ENCODE peak calls at places on chromosomes 3 and 15, in eight cellular contexts. N is CD8-positive, alpha-beta memory T cell; O is tibial artery; Z is HL-60; Q is ovary; C is SJSA1; B is astrocyte; A is psoas muscle. W is an unnamed sample. For H3K27me3, the result is how much of the 10 kb centered on the place peaks cover.

GRCh38 chr3:197508511-197508910 is 47.3 kb downstream of the BDH1 start:
- DNase-seq in N (no peak), O (no peak), Z (no peak), Q (no peak), C (no peak), B (no peak), A (no peak), W (no peak)

GRCh38 chr3:107211608-107212007 is 165.6 kb upstream of the CCDC54 start:
- DNase-seq in N (no peak), O (no peak), Z (no peak), Q (no peak), C (no peak), B (no peak), A (no peak), W (no peak)

GRCh38 chr15:75065851-75066509 is 42.6 kb downstream of the PPCDC start:
- DNase-seq in N (no peak), O (no peak), Z (no peak), Q (no peak), C (no peak), B (peak), A (no peak), W (no peak)

GRCh38 chr3:173395412-173396181 is 1.9 kb upstream of the NLGN1 start:
- DNase-seq in N (peak), O (peak), Z (peak), Q (peak), C (peak), B (peak), A (peak), W (peak)

GRCh38 chr15:43880406-43881184 is 53.8 kb downstream of the WDR76 start:
- DNase-seq in N (no peak), O (no peak), Z (no peak), Q (no peak), C (no peak), B (peak), A (no peak), W (no peak)

GRCh38 chr3:105835606-105836005 is 33.2 kb downstream of the CBLB start:
- DNase-seq in N (no peak), O (no peak), Z (no peak), Q (no peak), C (no peak), B (no peak), A (no peak), W (no peak)

GRCh38 chr15:33561967-33562366 is 251.2 kb downstream of the RYR3 start:
- DNase-seq in N (no peak), O (no peak), Z (no peak), Q (no peak), C (no peak), B (no peak), A (no peak), W (no peak)

GRCh38 chr3:116306720-116307119 is 138.6 kb downstream of the LSAMP start:
- DNase-seq in N (no peak), O (no peak), Z (no peak), Q (no peak), C (no peak), B (no peak), A (no peak), W (no peak)

GRCh38 chr3:138862531-138862923 is 27.8 kb upstream of the PIK3CB start:
- DNase-seq in N (no peak), O (no peak), Z (peak), Q (no peak), C (no peak), B (peak), A (no peak), W (no peak)

GRCh38 chr15:70494861-70495571 is 268.3 kb downstream of the UACA start:
- DNase-seq in N (no peak), O (no peak), Z (no peak), Q (no peak), C (peak), B (peak), A (no peak), W (peak)

GRCh38 chr15:64749167-64749566 is 26.2 kb downstream of the RBPMS2 start:
- DNase-seq in N (no peak), O (peak), Z (no peak), Q (no peak), C (no peak), B (peak), A (peak), W (peak)

GRCh38 chr15:74870496-74871213 is 2.5 kb downstream of the SCAMP2 start:
- DNase-seq in N (no peak), O (no peak), Z (no peak), Q (no peak), C (no peak), B (no peak), A (no peak), W (no peak)

GRCh38 chr3:133570937-133571320 is 2.6 kb upstream of the CDV3 start:
- DNase-seq in N (no peak), O (no peak), Z (no peak), Q (no peak), C (no peak), B (peak), A (no peak), W (no peak)

GRCh38 chr3:53643757-53644156 is 149.3 kb downstream of the CACNA1D start:
- DNase-seq in N (no peak), O (no peak), Z (no peak), Q (no peak), C (no peak), B (no peak), A (no peak), W (no peak)

GRCh38 chr3:164460851-164461250 is 617.4 kb downstream of the SI start:
- DNase-seq in N (no peak), O (no peak), Z (no peak), Q (no peak), C (no peak), B (no peak), A (no peak), W (no peak)

GRCh38 chr3:171282041-171282440 is 178.2 kb downstream of the TNIK start:
- DNase-seq in N (no peak), O (no peak), Z (no peak), Q (no peak), C (no peak), B (peak), A (no peak), W (peak)

GRCh38 chr15:51765751-51766150 is 14.4 kb downstream of the TMOD2 start:
- DNase-seq in N (no peak), O (no peak), Z (no peak), Q (no peak), C (no peak), B (no peak), A (no peak), W (no peak)

GRCh38 chr3:104584702-104585101 is 782.0 kb upstream of the ALCAM start:
- DNase-seq in N (no peak), O (no peak), Z (no peak), Q (no peak), C (no peak), B (peak), A (no peak), W (no peak)

GRCh38 chr3:61442696-61443095 is 118.7 kb upstream of the PTPRG start:
- DNase-seq in N (no peak), O (no peak), Z (no peak), Q (no peak), C (no peak), B (no peak), A (no peak), W (no peak)

GRCh38 chr15:69526086-69526485 is 73.5 kb downstream of the RPLP1 start:
- DNase-seq in N (no peak), O (peak), Z (no peak), Q (no peak), C (no peak), B (peak), A (peak), W (peak)

GRCh38 chr3:851098-851790 is 241.6 kb upstream of the CNTN6 start:
- DNase-seq in N (no peak), O (no peak), Z (no peak), Q (no peak), C (no peak), B (no peak), A (no peak), W (peak)

GRCh38 chr3:153162513-153163348 is 705 bp downstream of the RAP2B start:
- DNase-seq in N (peak), O (peak), Z (peak), Q (peak), C (peak), B (peak), A (peak), W (peak)

GRCh38 chr15:23472678-23473077 is 25.6 kb upstream of the GOLGA6L2 start:
- DNase-seq in N (no peak), O (no peak), Z (no peak), Q (no peak), C (no peak), B (peak), A (no peak), W (peak)

GRCh38 chr3:152742368-152743347 is 92.3 kb upstream of the P2RY1 start:
- DNase-seq in N (no peak), O (no peak), Z (no peak), Q (no peak), C (no peak), B (no peak), A (no peak), W (no peak)

GRCh38 chr3:168073842-168074311 is 21.8 kb downstream of the GOLIM4 start:
- DNase-seq in N (no peak), O (no peak), Z (no peak), Q (no peak), C (no peak), B (no peak), A (no peak), W (no peak)

GRCh38 chr3:901953-902778 is 190.7 kb upstream of the CNTN6 start:
- DNase-seq in N (no peak), O (no peak), Z (no peak), Q (no peak), C (no peak), B (no peak), A (no peak), W (no peak)

GRCh38 chr3:157261000-157261399 is 101.1 kb upstream of the CCNL1 start:
- DNase-seq in N (no peak), O (no peak), Z (no peak), Q (no peak), C (no peak), B (peak), A (no peak), W (peak)

GRCh38 chr15:88383354-88383753 is 83.8 kb downstream of the MRPL46 start:
- DNase-seq in N (no peak), O (no peak), Z (no peak), Q (no peak), C (no peak), B (no peak), A (no peak), W (peak)

GRCh38 chr3:65783117-65783516 is 255.6 kb downstream of the MAGI1 start:
- DNase-seq in N (no peak), O (no peak), Z (no peak), Q (no peak), C (no peak), B (no peak), A (no peak), W (no peak)

GRCh38 chr3:144096016-144096415 is 124.4 kb downstream of the DIPK2A start:
- DNase-seq in N (no peak), O (no peak), Z (no peak), Q (no peak), C (no peak), B (no peak), A (no peak), W (no peak)

GRCh38 chr3:170179444-170179843 is 2.1 kb downstream of the PHC3 start:
- DNase-seq in N (no peak), O (no peak), Z (no peak), Q (no peak), C (no peak), B (no peak), A (no peak), W (no peak)
- H3K4me3 ChIP-seq in N (peak), O (peak), Z (peak), Q (peak), C (no peak), B (peak), A (peak), W (peak)

GRCh38 chr3:191628561-191628960 is 167.6 kb downstream of the PYDC2 start:
- DNase-seq in N (no peak), O (no peak), Z (no peak), Q (no peak), C (no peak), B (no peak), A (no peak), W (no peak)
- H3K27me3 ChIP-seq in N (under half), O (under half), Z (under half), Q (under half), C (under half), B (under half), A (under half), W (under half)

GRCh38 chr3:121594850-121595249 is 1.7 kb downstream of the FBXO40 start:
- DNase-seq in N (no peak), O (no peak), Z (no peak), Q (no peak), C (no peak), B (no peak), A (no peak), W (no peak)

GRCh38 chr3:121595765-121596406 is 2.7 kb downstream of the FBXO40 start:
- DNase-seq in N (no peak), O (no peak), Z (no peak), Q (no peak), C (no peak), B (no peak), A (no peak), W (no peak)

GRCh38 chr3:121598564-121598963 is 5.4 kb downstream of the FBXO40 start:
- DNase-seq in N (no peak), O (no peak), Z (no peak), Q (no peak), C (no peak), B (no peak), A (no peak), W (no peak)

GRCh38 chr3:121592856-121593702 is at the start of gene FBXO40:
- DNase-seq in N (no peak), O (no peak), Z (no peak), Q (peak), C (no peak), B (no peak), A (peak), W (no peak)
- H3K4me3 ChIP-seq in N (no peak), O (no peak), Z (no peak), Q (no peak), C (no peak), B (no peak), A (peak), W (no peak)

GRCh38 chr3:128152419-128153155 is 694 bp upstream of the EEFSEC start:
- DNase-seq in N (no peak), O (no peak), Z (peak), Q (no peak), C (no peak), B (peak), A (no peak), W (no peak)

GRCh38 chr3:128149632-128150031 is 3.6 kb upstream of the EEFSEC start:
- DNase-seq in N (no peak), O (no peak), Z (peak), Q (no peak), C (no peak), B (no peak), A (peak), W (no peak)

GRCh38 chr3:128153156-128154011 is at the start of gene EEFSEC:
- DNase-seq in N (peak), O (peak), Z (peak), Q (peak), C (peak), B (peak), A (peak), W (peak)

GRCh38 chr3:128155614-128156360 is 2.5 kb downstream of the EEFSEC start:
- DNase-seq in N (no peak), O (no peak), Z (peak), Q (no peak), C (no peak), B (no peak), A (no peak), W (no peak)

GRCh38 chr3:128151758-128152274 is 1.5 kb upstream of the EEFSEC start:
- DNase-seq in N (no peak), O (no peak), Z (no peak), Q (no peak), C (no peak), B (no peak), A (no peak), W (no peak)
- H3K27me3 ChIP-seq in N (under half), O (under half), Z (under half), Q (under half), C (under half), B (under half), A (under half), W (under half)

GRCh38 chr15:85878866-85879265 is 84.1 kb upstream of the KLHL25 start:
- DNase-seq in N (no peak), O (no peak), Z (no peak), Q (no peak), C (peak), B (no peak), A (no peak), W (no peak)

GRCh38 chr15:85872125-85872524 is 77.4 kb upstream of the KLHL25 start:
- DNase-seq in N (no peak), O (no peak), Z (no peak), Q (no peak), C (no peak), B (peak), A (no peak), W (no peak)

GRCh38 chr15:85879334-85880163 is 84.8 kb upstream of the KLHL25 start:
- DNase-seq in N (no peak), O (no peak), Z (no peak), Q (no peak), C (peak), B (no peak), A (no peak), W (peak)

GRCh38 chr15:85874236-85874635 is 79.5 kb upstream of the KLHL25 start:
- DNase-seq in N (no peak), O (no peak), Z (no peak), Q (no peak), C (no peak), B (no peak), A (no peak), W (no peak)

DNA sequence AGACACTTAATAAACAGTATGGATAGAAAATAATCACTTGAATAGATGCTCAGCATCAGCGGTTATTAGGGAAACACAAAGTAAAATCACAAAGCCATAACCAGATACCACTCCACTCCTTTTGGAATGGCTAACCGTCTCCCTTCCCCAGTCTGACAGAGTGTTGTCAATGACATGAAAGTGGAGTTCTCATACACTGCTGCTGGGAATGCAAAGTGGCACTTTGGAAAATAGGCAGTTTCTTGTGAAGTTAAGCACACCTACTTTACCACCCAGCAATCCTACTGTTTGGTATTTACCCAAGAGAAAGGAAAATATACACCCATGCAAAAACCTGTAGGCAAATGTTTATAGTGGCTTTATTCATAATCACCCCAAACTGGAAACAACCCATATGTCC is 81.0 kb upstream of the KLHL25 start:
- DNase-seq in N (no peak), O (no peak), Z (no peak), Q (no peak), C (no peak), B (no peak), A (no peak), W (no peak)
- H3K4me3 ChIP-seq in N (no peak), O (no peak), Z (no peak), Q (no peak), C (no peak), B (no peak), A (no peak), W (no peak)

DNA sequence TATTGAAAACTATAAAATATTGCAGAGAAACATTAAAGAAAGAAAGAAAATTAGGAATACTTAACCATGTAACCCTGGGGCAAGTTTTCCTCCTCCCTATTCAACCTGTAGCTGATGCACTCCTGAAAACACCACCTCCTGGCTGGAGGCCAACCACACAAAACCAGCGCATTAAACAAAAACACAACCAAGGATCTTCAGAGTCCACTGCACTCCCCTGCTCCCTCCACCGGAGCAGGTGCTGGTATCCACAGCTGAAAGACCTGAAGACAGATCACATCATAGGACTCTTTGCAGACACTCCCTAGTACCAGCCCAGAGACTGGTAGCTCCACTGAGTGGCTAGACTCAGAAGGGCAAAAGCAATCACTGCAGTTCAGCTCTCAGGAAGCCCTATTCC is 13.6 kb upstream of the ADAMTS17 start:
- DNase-seq in N (no peak), O (no peak), Z (no peak), Q (no peak), C (no peak), B (no peak), A (no peak), W (no peak)
- H3K27me3 ChIP-seq in N (under half), O (under half), Z (under half), Q (under half), C (under half), B (under half), A (under half), W (under half)

GRCh38 chr3:42501681-42502428 is 588 bp upstream of the VIPR1 start:
- DNase-seq in N (peak), O (peak), Z (peak), Q (no peak), C (peak), B (no peak), A (peak), W (no peak)
- H3K4me3 ChIP-seq in N (peak), O (peak), Z (peak), Q (peak), C (no peak), B (peak), A (peak), W (no peak)

DNA sequence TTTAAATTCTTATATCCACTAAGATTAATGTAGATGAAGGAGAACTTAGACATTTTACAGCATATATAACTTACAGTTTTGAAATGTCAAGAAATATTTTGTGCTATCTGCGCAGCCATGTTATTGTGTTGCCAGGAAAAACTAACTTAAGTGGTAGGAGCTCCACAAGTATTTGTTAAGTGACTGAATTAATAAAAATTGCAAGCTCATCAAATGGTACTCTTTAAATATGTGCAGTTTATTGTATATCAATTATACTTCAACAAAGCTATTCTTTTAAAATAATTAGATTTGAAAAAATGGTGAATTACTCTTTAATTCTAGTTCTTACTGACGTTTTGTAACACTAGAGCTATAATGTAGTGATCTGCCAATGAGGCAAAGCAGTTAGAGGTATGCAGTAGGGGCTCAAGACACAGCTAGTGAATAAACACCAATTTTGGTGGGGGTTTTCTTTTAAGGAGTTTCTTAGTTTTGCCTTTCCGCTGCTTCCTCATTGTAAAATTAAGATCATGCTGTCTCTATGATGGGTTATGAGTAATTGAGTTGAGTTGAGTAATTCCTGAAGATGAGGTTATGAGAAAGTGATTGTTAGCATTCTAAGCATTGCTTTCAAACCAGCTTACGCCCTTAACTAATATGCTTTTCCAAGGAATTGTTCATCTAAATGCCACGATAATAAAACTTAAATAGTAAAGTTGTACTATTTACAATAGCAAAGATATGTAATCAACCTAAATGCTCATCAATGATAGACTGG is 10.9 kb upstream of the LXN start:
- DNase-seq in N (no peak), O (no peak), Z (no peak), Q (no peak), C (no peak), B (peak), A (no peak), W (no peak)
- H3K27me3 ChIP-seq in N (under half), O (under half), Z (under half), Q (under half), C (under half), B (under half), A (under half), W (under half)

W was measured in MG63.